ENCODE peak calls at places on chromosome 1, in four cellular contexts. H is SK-N-SH, I is K562, V is GM12878. S is an unnamed sample.

GRCh38 chr1:7389786-7390603 is 381.1 kb upstream of the VAMP3 start:
- DNase-seq in V (no peak), I (no peak), H (peak), S (no peak)

GRCh38 chr1:174769961-174770549 is 229.7 kb upstream of the CACYBP start:
- DNase-seq in V (peak), H (peak), I (peak), S (peak)

GRCh38 chr1:10588640-10589039 is 113.9 kb downstream of the PEX14 start:
- DNase-seq in I (no peak), V (no peak), H (no peak), S (no peak)

GRCh38 chr1:33684346-33685122 is 179.3 kb upstream of the HMGB4 start:
- DNase-seq in V (no peak), H (peak), I (no peak), S (no peak)

GRCh38 chr1:185438936-185439335 is 121.9 kb upstream of the IVNS1ABP start:
- DNase-seq in H (no peak), V (no peak), I (no peak), S (no peak)

GRCh38 chr1:39213511-39214002 is 9.1 kb downstream of the MACF1 start:
- DNase-seq in I (no peak), V (no peak), H (no peak), S (no peak)

GRCh38 chr1:150484431-150484830 is 2.8 kb upstream of the TARS2 start:
- DNase-seq in I (no peak), H (no peak), V (no peak), S (no peak)

GRCh38 chr1:13793088-13793730 is 93.2 kb downstream of the PRDM2 start:
- DNase-seq in H (no peak), V (no peak), I (no peak), S (no peak)

GRCh38 chr1:222979561-222979960 is 163.5 kb downstream of the TLR5 start:
- DNase-seq in V (no peak), H (no peak), I (no peak), S (no peak)

GRCh38 chr1:154768456-154769125 is 101.5 kb downstream of the KCNN3 start:
- DNase-seq in H (no peak), V (no peak), I (no peak), S (no peak)

GRCh38 chr1:198443374-198444233 is 96.9 kb downstream of the ATP6V1G3 start:
- DNase-seq in H (no peak), I (no peak), V (no peak), S (peak)

GRCh38 chr1:66533804-66534745 is at the start of gene SGIP1:
- DNase-seq in I (peak), V (no peak), H (peak), S (no peak)

GRCh38 chr1:169914534-169914933 is 20.8 kb upstream of the SCYL3 start:
- DNase-seq in I (no peak), V (no peak), H (no peak), S (no peak)

GRCh38 chr1:19445417-19446342 is 39.7 kb downstream of the CAPZB start:
- DNase-seq in H (peak), I (no peak), V (no peak), S (peak)

GRCh38 chr1:234971586-234972297 is 156.9 kb downstream of the TOMM20 start:
- DNase-seq in H (no peak), V (peak), I (no peak), S (no peak)

GRCh38 chr1:226975259-226975908 is 35.3 kb downstream of the COQ8A start:
- DNase-seq in I (no peak), H (no peak), V (no peak), S (no peak)

GRCh38 chr1:187691439-187691838 is 862.7 kb downstream of the PLA2G4A start:
- DNase-seq in I (no peak), H (no peak), V (no peak), S (peak)

GRCh38 chr1:230555826-230556225 is 86.5 kb upstream of the COG2 start:
- DNase-seq in H (no peak), I (no peak), V (no peak), S (no peak)

GRCh38 chr1:226864311-226864710 is 6.1 kb upstream of the PSEN2 start:
- DNase-seq in V (no peak), I (no peak), H (no peak), S (peak)

GRCh38 chr1:29237906-29238600 is 1.7 kb downstream of the PTPRU start:
- DNase-seq in V (no peak), H (peak), I (peak), S (peak)

GRCh38 chr1:159854101-159854692 is 8.3 kb downstream of the VSIG8 start:
- DNase-seq in I (no peak), H (peak), V (no peak), S (no peak)

GRCh38 chr1:150813028-150813707 is 5.1 kb upstream of the CTSK start:
- DNase-seq in I (peak), V (no peak), H (peak), S (peak)

GRCh38 chr1:204989266-204990058 is 53.5 kb upstream of the CNTN2 start:
- DNase-seq in H (peak), V (no peak), I (peak), S (peak)

GRCh38 chr1:44907909-44908308 is 64.9 kb upstream of the PTCH2 start:
- DNase-seq in V (no peak), I (no peak), H (no peak), S (no peak)

GRCh38 chr1:183575606-183576005 is 14.7 kb downstream of the NCF2 start:
- DNase-seq in V (no peak), H (no peak), I (no peak), S (no peak)

GRCh38 chr1:33344896-33345295 is 24.0 kb upstream of the A3GALT2 start:
- DNase-seq in I (no peak), V (no peak), H (no peak), S (no peak)

GRCh38 chr1:221782461-221782860 is 40.6 kb upstream of the DUSP10 start:
- DNase-seq in I (no peak), H (no peak), V (no peak), S (no peak)

GRCh38 chr1:204084247-204084772 is 11.4 kb downstream of the SOX13 start:
- DNase-seq in I (no peak), H (no peak), V (no peak), S (peak)

GRCh38 chr1:82269466-82269865 is 468.7 kb downstream of the ADGRL2 start:
- DNase-seq in I (no peak), V (no peak), H (no peak), S (no peak)

GRCh38 chr1:66446261-66447001 is 87.5 kb upstream of the SGIP1 start:
- DNase-seq in H (peak), I (peak), V (peak), S (peak)

GRCh38 chr1:151799179-151800022 is 5.8 kb downstream of the LINGO4 start:
- DNase-seq in I (no peak), V (no peak), H (no peak), S (no peak)

GRCh38 chr1:41806472-41807155 is 112.1 kb downstream of the HIVEP3 start:
- DNase-seq in V (no peak), H (no peak), I (peak), S (no peak)

GRCh38 chr1:51270751-51271150 is 34.7 kb downstream of the RNF11 start:
- DNase-seq in H (no peak), I (no peak), V (no peak), S (no peak)
- TF ChIP-seq NFIC in H (no peak), I (no peak), V (no peak), S (no peak)

GRCh38 chr1:30729906-30730305 is 6.5 kb upstream of the MATN1 start:
- DNase-seq in H (no peak), V (no peak), I (no peak), S (no peak)

GRCh38 chr1:30727796-30728195 is 4.4 kb upstream of the MATN1 start:
- DNase-seq in I (peak), V (no peak), H (no peak), S (no peak)

GRCh38 chr1:30727013-30727684 is 3.8 kb upstream of the MATN1 start:
- DNase-seq in I (no peak), H (no peak), V (no peak), S (no peak)

GRCh38 chr1:30728832-30729638 is 5.7 kb upstream of the MATN1 start:
- DNase-seq in H (no peak), I (no peak), V (no peak), S (no peak)

DNA sequence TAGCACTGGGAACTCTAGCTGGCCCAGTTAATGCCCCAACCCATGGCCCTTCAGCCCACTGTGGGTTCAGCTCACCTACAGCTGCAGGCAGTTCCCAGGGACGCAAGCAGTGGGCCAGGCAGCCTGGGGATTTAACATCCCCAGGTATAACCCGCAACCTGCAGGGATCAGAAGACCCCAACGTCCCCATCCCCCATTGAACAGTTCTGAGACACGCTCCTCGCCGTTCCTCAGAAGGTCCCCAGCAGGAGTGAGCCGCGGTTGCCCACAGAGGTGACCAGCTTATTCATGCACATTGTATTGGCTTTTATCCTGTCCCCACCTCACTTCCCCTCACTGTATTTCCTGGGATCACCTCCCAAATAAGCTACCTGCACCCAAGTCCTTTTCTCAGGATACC is 5.0 kb upstream of the MATN1 start:
- DNase-seq in H (no peak), V (no peak), I (no peak), S (no peak)
- TF ChIP-seq NFIC in H (no peak), V (no peak), I (no peak), S (no peak)

DNA sequence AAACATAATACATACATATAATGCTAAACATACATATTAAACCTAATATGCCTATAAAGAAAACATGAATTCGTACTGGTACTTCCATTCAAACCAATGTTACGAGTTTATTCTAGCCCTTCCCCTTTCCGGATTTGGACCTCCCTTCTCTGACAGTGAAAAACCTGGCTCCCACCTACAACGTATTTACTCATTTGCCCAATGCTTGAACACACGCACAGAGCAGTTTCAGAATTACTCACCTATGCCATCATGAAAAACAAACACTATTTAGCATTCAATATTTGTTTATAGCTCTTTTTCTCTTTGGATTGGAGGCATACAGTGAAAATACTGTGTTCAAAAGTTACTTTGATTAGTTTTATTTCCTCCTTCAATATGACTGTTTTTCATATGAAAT is 204.4 kb downstream of the LMX1A start:
- DNase-seq in V (no peak), I (no peak), H (no peak), S (no peak)
- TF ChIP-seq NFIC in V (no peak), I (no peak), H (no peak), S (no peak)

GRCh38 chr1:84632975-84633427 is 57.3 kb downstream of the SSX2IP start:
- DNase-seq in I (no peak), V (no peak), H (no peak), S (no peak)
- TF ChIP-seq NFIC in I (no peak), V (no peak), H (peak), S (no peak)

DNA sequence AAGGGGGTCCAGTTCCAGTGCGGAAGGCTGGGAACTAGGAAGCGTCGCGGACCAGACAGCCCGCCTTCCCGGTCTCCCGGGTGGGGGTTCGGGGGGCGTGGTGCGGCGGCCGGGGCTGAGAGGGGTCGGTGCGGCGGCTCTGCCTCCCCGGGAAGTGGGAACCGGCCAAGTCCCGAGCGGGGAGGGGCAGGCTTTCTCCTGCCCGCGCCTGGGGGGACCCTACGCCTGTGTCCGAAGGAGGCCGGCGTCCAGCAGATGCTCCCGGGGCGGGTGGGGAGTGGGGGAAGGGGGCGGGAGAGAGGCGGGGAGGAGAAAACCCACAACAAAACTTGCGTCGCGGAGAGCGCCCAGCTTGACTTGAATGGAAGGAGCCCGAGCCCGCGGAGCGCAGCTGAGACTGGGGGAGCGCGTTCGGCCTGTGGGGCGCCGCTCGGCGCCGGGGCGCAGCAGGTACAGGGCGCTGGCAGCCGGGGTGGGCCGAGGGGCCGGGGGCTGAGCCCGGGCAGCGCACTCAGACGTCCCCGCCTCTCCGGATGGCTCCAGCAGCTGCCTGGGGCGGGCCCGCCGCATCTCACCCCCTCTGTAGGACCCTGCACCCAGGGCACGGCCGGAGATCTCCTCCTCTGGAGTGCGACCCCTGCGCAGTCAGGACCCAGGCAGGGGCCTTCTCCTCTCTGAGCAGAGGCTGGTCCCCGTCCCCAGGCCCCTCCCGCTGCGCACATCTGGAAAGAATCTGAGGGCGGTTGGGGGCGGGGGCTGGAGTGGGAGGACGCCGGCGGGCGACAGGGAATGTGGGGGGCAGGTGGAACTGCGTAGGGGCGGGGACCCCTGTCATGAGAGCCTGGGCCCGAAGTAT is at the start of gene PODN:
- DNase-seq in V (no peak), I (peak), H (peak), S (no peak)
- TF ChIP-seq NFIC in V (no peak), I (no peak), H (no peak), S (no peak)

DNA sequence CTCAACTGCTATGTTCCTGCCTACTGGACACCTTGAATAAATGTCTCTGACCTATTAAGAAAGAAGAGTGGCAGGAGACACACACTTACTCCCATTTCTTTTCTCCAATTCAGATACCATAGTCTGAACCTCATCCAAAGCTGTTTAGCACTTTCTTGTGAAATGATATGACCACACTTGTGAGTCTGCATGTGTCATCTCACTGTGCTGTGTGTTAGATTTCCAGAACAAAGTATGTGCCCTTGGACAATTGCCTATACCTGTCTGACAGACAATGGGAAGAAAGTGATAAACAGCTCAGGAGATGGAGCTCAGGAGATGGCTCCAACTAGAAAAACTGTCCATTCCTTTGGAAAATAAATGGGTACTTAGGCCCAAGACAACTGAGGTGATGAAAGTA is 48.4 kb downstream of the USP48 start:
- DNase-seq in I (no peak), H (no peak), V (no peak), S (no peak)
- TF ChIP-seq NFIC in I (no peak), H (no peak), V (no peak), S (no peak)

DNA sequence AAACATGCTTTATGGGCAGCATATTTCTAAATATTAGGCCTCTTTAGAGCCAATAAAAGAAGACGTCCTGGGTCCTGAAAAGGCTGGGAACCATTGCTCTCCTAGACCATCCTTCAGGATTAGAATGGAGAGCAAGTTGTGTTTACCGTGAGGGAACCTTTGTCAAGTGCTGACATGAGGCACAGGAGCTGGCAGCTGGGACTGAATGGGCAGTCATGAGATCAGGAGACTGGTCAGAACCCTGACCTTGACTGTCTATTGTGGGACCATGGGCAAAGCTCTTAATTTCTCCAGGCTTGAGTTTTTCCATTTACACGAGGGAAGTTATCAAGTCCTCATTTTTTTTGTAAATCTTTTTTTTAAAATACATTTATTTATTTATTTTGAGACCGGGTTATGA is 5.2 kb downstream of the PFKFB2 start:
- DNase-seq in I (no peak), H (no peak), V (no peak), S (no peak)
- TF ChIP-seq NFIC in I (no peak), H (no peak), V (no peak), S (no peak)

DNA sequence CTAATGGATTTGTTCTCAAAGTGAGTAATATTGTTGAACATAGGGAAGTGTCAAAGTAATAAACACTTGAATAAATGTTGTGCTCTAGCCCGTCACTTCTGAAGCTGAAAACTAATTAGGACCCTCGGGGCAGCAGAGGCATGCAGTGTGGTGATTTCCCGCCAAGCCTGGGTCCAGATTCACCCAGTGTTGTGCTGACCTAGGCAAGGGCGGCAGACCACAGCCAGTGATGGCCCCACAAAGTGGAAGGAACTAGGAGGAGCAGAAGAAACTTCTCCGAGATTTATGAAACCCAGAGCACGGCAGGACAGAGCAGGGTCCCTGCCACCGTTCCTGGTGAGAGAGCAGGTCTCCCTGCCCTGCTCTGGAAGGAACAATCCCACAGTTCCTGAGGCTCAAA is 172.7 kb upstream of the C1orf174 start:
- DNase-seq in H (no peak), I (no peak), V (no peak), S (no peak)
- TF ChIP-seq NFIC in H (no peak), I (no peak), V (no peak), S (no peak)

DNA sequence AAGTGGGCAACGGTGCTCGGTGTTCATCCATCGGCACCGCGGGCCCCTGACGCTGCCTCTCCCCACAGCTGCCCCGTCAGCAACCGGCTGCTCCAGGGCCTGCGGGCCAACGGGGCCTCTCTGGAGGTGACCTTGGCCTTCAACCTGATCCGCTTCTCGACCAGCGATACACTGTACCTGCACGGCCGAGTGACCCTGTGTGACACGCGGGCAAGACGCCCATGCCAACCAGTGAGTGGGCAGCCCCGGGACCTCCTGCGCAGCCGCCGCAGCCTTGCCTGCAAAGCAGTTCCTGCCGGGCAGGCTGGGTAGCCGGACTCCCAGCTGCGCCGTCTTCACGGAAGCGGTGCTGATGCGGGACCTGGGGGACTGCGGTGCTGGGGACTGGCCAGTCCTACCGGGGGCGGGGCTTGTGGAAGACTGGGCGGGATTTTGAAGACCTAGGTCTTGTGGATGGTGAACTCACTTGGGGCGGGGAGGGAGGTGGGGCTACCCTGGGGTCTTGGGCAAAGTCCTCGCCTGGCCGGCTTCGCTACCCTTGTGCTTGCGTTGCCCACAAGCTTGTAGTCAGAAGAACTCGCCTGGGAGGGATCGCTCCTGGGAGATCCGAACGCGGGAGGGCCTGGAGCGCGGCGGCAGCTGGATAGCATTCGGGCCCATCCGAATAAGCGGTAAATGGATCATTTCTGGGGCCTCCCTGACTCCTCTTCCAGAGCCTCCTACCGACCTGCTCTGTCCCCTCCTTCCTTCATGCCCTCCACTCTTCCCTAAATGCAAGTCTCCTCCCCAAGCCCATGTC is 8.8 kb upstream of the CEP85 start:
- DNase-seq in I (no peak), H (peak), V (no peak), S (peak)
- TF ChIP-seq NFIC in I (no peak), H (no peak), V (no peak), S (no peak)

S was measured in HepG2.